ENCODE peak calls at places on chromosomes 2 and 18, in four cellular contexts. J is glutamatergic neuron, V is psoas muscle, R is AG04449. E is an unnamed sample.

GRCh38 chr2:50781646-50782045 is 250.3 kb downstream of the NRXN1 start:
- DNase-seq in J (no peak), V (no peak), R (no peak), E (no peak)

GRCh38 chr2:26128176-26128575 is 44.7 kb upstream of the GAREM2 start:
- DNase-seq in J (no peak), V (no peak), R (no peak), E (no peak)

GRCh38 chr2:43075054-43075593 is 151.3 kb downstream of the ZFP36L2 start:
- DNase-seq in J (no peak), V (peak; percentile 93), R (peak; percentile 94), E (peak; percentile 85)

GRCh38 chr18:10949655-10950054 is 199.7 kb downstream of the PIEZO2 start:
- DNase-seq in J (no peak), V (no peak), R (no peak), E (no peak)

GRCh38 chr2:149166958-149167810 is 128.7 kb downstream of the LYPD6B start:
- DNase-seq in J (no peak), V (no peak), R (no peak), E (no peak)

GRCh38 chr2:133801956-133802355 is 233.7 kb upstream of the NCKAP5 start:
- DNase-seq in J (no peak), V (no peak), R (no peak), E (no peak)

GRCh38 chr2:19899853-19900525 is 1.8 kb downstream of the TTC32 start:
- DNase-seq in J (no peak), V (no peak), R (no peak), E (no peak)

GRCh38 chr2:23988371-23988770 is 21.5 kb upstream of the MFSD2B start:
- DNase-seq in J (no peak), V (no peak), R (no peak), E (peak; percentile 36)

GRCh38 chr2:156401863-156402262 is 34.3 kb upstream of the GPD2 start:
- DNase-seq in J (no peak), V (no peak), R (no peak), E (no peak)

GRCh38 chr2:172655091-172655837 is 80.4 kb upstream of the RAPGEF4 start:
- DNase-seq in J (no peak), V (no peak), R (peak; percentile 59), E (no peak)

GRCh38 chr2:21035282-21035973 is 8.4 kb downstream of the APOB start:
- DNase-seq in J (no peak), V (no peak), R (no peak), E (no peak)

GRCh38 chr2:213232649-213233437 is 51.4 kb upstream of the SPAG16 start:
- DNase-seq in J (no peak), V (no peak), R (no peak), E (no peak)

GRCh38 chr2:177433402-177433801 is 40.8 kb downstream of the AGPS start:
- DNase-seq in J (no peak), V (no peak), R (no peak), E (no peak)

GRCh38 chr2:231455890-231456289 is 8.4 kb downstream of the NCL start:
- DNase-seq in J (no peak), V (no peak), R (no peak), E (no peak)

GRCh38 chr2:189168876-189169499 is 10.6 kb downstream of the COL5A2 start:
- DNase-seq in J (no peak), V (no peak), R (no peak), E (no peak)

GRCh38 chr2:149098722-149099121 is 60.2 kb downstream of the LYPD6B start:
- DNase-seq in J (no peak), V (no peak), R (peak; percentile 76), E (no peak)

GRCh38 chr18:59423251-59423650 is 64.2 kb upstream of the LMAN1 start:
- DNase-seq in J (no peak), V (no peak), R (no peak), E (no peak)

GRCh38 chr2:28617502-28618184 is 121.8 kb downstream of the PLB1 start:
- DNase-seq in J (no peak), V (peak; percentile 15), R (no peak), E (no peak)

GRCh38 chr2:72950558-72951255 is 33.4 kb downstream of the EMX1 start:
- DNase-seq in J (no peak), V (no peak), R (no peak), E (no peak)

GRCh38 chr2:128282246-128282975 is 36.3 kb downstream of the HS6ST1 start:
- DNase-seq in J (peak; percentile 42), V (peak; percentile 56), R (no peak), E (no peak)

GRCh38 chr18:33231474-33232317 is 208.8 kb downstream of the CCDC178 start:
- DNase-seq in J (peak; percentile 83), V (peak; percentile 50), R (no peak), E (peak; percentile 10)

GRCh38 chr2:47654790-47655562 is 128.0 kb upstream of the MSH6 start:
- DNase-seq in J (no peak), V (no peak), R (no peak), E (peak; percentile 78)

GRCh38 chr2:42438685-42439084 is 55.1 kb downstream of the KCNG3 start:
- DNase-seq in J (no peak), V (no peak), R (no peak), E (no peak)

GRCh38 chr2:175877845-175878563 is 124.1 kb downstream of the LNPK start:
- DNase-seq in J (no peak), V (no peak), R (no peak), E (no peak)

GRCh38 chr2:229943770-229944449 is 21.6 kb downstream of the FBXO36 start:
- DNase-seq in J (no peak), V (no peak), R (no peak), E (no peak)

GRCh38 chr2:8662239-8662879 is 19.5 kb upstream of the ID2 start:
- DNase-seq in J (no peak), V (no peak), R (no peak), E (peak; percentile 74)
- TF ChIP-seq CTCF in J (no peak), V (no peak), R (peak; percentile 36), E (no peak)

GRCh38 chr18:79208882-79209281 is 139.7 kb downstream of the ATP9B start:
- DNase-seq in J (no peak), V (peak; percentile 71), R (no peak), E (no peak)
- TF ChIP-seq CTCF in J (no peak), V (peak; percentile 19), R (no peak), E (no peak)

GRCh38 chr2:208386546-208386945 is 20.0 kb upstream of the PTH2R start:
- DNase-seq in J (no peak), V (no peak), R (no peak), E (no peak)

GRCh38 chr2:208389940-208390339 is 16.7 kb upstream of the PTH2R start:
- DNase-seq in J (no peak), V (no peak), R (no peak), E (no peak)

GRCh38 chr2:208392300-208392699 is 14.3 kb upstream of the PTH2R start:
- DNase-seq in J (no peak), V (no peak), R (no peak), E (no peak)
- TF ChIP-seq CTCF in J (no peak), V (no peak), R (no peak), E (peak; percentile 7)

GRCh38 chr18:63099848-63100625 is 219.5 kb downstream of the BCL2 start:
- DNase-seq in J (no peak), V (peak; percentile 71), R (no peak), E (no peak)
- TF ChIP-seq CTCF in J (no peak), V (no peak), R (no peak), E (no peak)

DNA sequence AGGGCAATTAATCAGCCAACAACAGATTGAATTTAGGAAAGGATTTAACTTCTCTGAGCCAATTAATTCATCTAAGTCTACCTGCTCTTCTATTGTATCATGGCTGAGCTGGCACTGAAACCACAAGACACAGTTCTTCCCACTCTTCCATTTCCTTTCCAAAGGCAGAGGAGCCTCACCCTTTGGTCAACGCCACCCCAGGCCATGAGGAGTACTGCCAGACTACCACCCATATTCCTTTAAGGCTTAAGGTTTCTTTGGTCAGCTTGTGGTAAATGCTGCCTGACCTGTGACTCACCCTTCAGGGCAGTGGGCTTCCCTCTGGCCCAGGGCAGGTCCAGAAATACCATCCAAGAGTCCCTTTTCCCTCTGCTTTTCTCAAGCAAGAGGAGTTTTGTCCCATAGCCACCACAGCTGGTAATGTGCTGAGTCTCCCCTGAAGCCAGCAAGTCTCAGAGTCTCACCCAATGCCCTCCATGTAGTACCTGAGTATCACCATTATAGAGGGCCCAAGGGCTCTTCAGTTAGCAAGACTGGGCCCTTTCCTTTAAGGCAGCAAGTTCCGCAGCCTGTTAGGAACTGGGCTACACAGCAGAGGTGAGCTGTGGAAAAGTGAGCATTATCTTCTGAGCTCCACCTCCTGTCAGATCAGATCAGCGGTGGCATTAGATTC is 900.5 kb upstream of the CRIM1 start:
- DNase-seq in J (peak; percentile 28), V (no peak), R (no peak), E (no peak)
- TF ChIP-seq CTCF in J (peak; percentile 35), V (no peak), R (no peak), E (no peak)

E was measured in RWPE1.